ENCODE peak calls at places on chromosomes 1 and 21, in eight cellular contexts. O is endothelial cell, B is BE2C, U is Calu3, V is lower leg skin, D is activated B cell treated with CpG ODN at 0.5 μM for 24 hours, Y is GM12865, I is HFFc6. E is an unnamed sample.

GRCh38 chr1:87549691-87550090 is 221.0 kb downstream of the LMO4 start:
- DNase-seq in O (no peak), B (no peak), U (no peak), V (no peak), D (no peak), Y (no peak), I (no peak), E (no peak)

GRCh38 chr1:29312469-29313466 is 76.4 kb downstream of the PTPRU start:
- DNase-seq in O (no peak), B (no peak), U (no peak), V (no peak), D (no peak), Y (no peak), I (no peak), E (no peak)

GRCh38 chr1:160136926-160137200 is 14.5 kb upstream of the ATP1A4 start:
- DNase-seq in O (no peak), B (no peak), U (no peak), V (no peak), D (no peak), Y (no peak), I (no peak), E (no peak)

GRCh38 chr1:167520711-167521206 is 2.4 kb upstream of the CD247 start:
- DNase-seq in O (no peak), B (no peak), U (no peak), V (no peak), D (no peak), Y (no peak), I (no peak), E (no peak)

GRCh38 chr21:25127007-25127406 is 480.3 kb downstream of the MRPL39 start:
- DNase-seq in O (no peak), B (no peak), U (no peak), V (no peak), D (no peak), Y (no peak), I (no peak), E (no peak)

GRCh38 chr21:39852726-39853510 is 14.3 kb upstream of the PCP4 start:
- DNase-seq in O (no peak), B (no peak), U (no peak), V (no peak), D (no peak), Y (no peak), I (no peak), E (no peak)

GRCh38 chr1:27725374-27726172 is at the start of gene FAM76A:
- DNase-seq in O (peak; percentile 100), B (peak; percentile 95), U (peak; percentile 96), V (peak; percentile 99), D (peak; percentile 98), Y (peak; percentile 100), I (peak; percentile 99), E (peak; percentile 99)

GRCh38 chr1:37752583-37753471 is 12.1 kb downstream of the EPHA10 start:
- DNase-seq in O (peak; percentile 49), B (peak; percentile 43), U (peak; percentile 74), V (no peak), D (peak; percentile 36), Y (peak; percentile 51), I (no peak), E (no peak)

GRCh38 chr1:155729031-155729898 is 40.4 kb downstream of the DAP3 start:
- DNase-seq in O (peak; percentile 57), B (peak; percentile 75), U (peak; percentile 58), V (peak; percentile 31), D (no peak), Y (peak; percentile 44), I (peak; percentile 73), E (peak; percentile 32)

GRCh38 chr1:45018599-45019230 is 6.7 kb downstream of the UROD start:
- DNase-seq in O (peak; percentile 73), B (peak; percentile 60), U (peak; percentile 74), V (no peak), D (no peak), Y (peak; percentile 76), I (peak; percentile 49), E (no peak)

GRCh38 chr1:13901041-13901440 is 201.1 kb downstream of the PRDM2 start:
- DNase-seq in O (no peak), B (no peak), U (no peak), V (no peak), D (no peak), Y (no peak), I (no peak), E (no peak)

GRCh38 chr1:176638713-176639112 is 175.7 kb downstream of the PAPPA2 start:
- DNase-seq in O (no peak), B (no peak), U (no peak), V (no peak), D (no peak), Y (no peak), I (no peak), E (no peak)

GRCh38 chr1:109262231-109263010 is 13.1 kb downstream of the CELSR2 start:
- DNase-seq in O (no peak), B (no peak), U (no peak), V (no peak), D (no peak), Y (no peak), I (no peak), E (no peak)

GRCh38 chr1:183368213-183369108 is 49.7 kb downstream of the NMNAT2 start:
- DNase-seq in O (no peak), B (no peak), U (no peak), V (no peak), D (no peak), Y (peak; percentile 5), I (no peak), E (no peak)
- TF ChIP-seq CTCF in O (no peak), B (no peak), U (no peak), V (no peak), D (no peak), Y (no peak), I (no peak), E (no peak)

DNA sequence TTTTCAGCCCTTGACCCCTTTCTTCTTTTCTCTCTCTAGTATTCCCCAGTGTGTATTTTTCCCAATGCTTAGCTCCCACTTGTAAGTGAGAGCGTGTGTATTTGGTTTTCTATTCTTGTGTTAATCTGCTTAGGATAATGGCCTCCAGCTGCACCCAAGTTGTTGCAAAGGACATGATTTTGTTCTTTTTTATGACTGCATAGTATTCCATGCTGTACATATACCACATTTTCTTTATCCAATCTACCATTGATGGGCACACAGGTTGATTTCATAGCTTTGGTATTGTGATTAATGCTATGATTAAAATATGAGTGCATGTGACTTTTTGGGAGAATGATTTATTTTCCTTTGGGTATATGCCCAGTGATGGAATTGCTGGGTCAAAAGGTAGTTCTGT is 104.8 kb downstream of the PDE4B start:
- DNase-seq in O (no peak), B (no peak), U (no peak), V (no peak), D (no peak), Y (no peak), I (no peak), E (no peak)
- TF ChIP-seq CTCF in O (no peak), B (no peak), U (no peak), V (no peak), D (no peak), Y (no peak), I (no peak), E (no peak)

GRCh38 chr1:231674575-231674974 is 48.0 kb downstream of the DISC1 start:
- DNase-seq in O (no peak), B (no peak), U (no peak), V (no peak), D (no peak), Y (no peak), I (no peak), E (no peak)
- TF ChIP-seq CTCF in O (no peak), B (no peak), U (no peak), V (no peak), D (no peak), Y (no peak), I (no peak), E (no peak)

DNA sequence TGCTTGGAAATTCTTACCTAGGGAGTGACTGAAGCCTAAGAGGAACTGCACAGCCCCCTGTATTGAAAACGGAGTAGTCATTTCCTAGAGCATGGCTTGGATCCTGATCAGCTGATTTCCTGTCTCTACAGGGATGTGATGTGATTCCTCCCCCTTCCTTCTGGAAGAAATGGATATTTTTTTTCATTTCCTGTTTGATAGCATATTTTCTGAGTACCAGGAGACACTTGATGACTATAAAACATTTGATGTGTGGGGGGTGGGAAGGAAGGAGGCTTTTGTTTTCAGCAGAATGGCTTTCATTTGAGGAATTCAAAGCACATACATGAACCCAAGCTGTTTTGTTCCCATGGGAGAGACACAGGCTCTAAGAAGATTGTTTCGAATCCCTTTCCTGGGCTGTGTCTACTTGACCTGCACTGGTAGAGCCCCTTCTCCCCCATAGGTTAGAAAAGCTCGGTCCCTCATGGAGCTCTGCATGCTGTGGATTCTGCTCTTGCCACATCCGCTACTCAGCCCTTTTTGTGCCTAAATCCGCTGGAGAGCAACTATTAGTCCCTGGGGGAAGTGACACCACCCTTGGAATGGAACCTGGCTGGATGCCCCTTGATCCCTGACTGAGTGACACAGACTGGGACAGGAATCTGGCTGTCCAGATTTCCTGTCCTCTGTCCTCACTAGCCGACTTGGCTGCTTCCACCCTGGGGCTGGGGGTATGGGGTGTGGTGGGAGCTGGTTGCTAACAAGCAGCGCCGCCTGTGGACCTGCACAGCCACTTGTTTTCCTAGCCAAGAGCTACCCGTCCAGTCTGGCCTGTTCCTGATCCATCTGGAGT is 71.8 kb upstream of the MACF1 start:
- DNase-seq in O (peak; percentile 84), B (peak; percentile 81), U (peak; percentile 85), V (peak; percentile 68), D (no peak), Y (no peak), I (peak; percentile 14), E (no peak)
- TF ChIP-seq CTCF in O (peak; percentile 20), B (peak; percentile 55), U (peak; percentile 38), V (no peak), D (no peak), Y (no peak), I (peak; percentile 25), E (no peak)

DNA sequence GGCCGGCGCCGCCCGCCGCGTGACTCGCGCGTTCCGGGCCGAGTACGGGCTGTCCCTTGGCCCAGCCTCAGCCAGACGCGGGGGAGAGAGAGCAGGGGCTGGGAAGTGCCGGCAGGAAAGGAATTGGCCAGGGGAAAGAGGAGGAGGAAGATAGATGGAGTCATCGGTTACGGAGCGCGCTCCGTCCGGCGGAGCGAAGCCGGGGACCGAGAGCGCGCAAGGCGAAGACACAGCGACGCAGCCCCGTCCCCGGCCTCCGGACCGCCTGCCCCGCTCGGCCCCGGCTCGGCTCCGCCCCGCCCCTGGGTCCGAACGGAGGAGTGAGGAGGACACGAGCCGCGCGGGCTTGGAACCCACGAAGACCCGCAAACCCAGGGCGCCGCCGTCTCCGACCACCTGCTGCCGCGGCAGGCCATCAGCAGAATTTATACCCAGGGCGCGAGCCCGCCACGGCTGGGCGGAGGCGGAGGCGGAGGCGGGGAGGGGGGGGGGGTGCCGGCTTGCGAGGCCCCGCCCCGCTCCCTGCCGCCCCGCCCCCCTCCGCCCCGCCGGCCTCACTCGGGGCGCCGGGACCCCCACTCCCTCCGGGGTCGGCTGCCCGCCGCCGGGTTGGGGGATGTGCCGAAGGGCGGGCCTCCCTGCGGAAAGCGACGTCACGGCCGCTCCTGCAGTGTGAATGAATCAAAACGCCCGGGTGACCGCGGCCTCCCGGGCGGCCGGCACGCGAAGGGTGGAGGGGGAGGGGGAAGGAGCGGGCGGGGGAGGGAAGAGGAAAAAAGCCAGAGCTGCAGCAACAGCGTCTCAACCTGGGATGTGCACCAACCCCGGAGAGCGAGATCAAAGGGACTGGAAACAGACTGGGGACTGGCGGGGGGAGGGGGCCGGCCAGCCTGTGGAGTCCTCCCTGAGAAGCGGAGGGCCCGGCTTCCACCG is at the start of gene LHX4:
- DNase-seq in O (peak; percentile 51), B (peak; percentile 58), U (peak; percentile 51), V (no peak), D (peak; percentile 39), Y (peak; percentile 66), I (no peak), E (no peak)
- TF ChIP-seq CTCF in O (no peak), B (no peak), U (no peak), V (no peak), D (no peak), Y (no peak), I (no peak), E (no peak)